ENCODE peak calls at places on chromosome 17, in seven cellular contexts. Q is WTC11, K is ecto neural progenitor cell, I is thyroid gland, P is fibroblast of villous mesenchyme, F is HS-5, X is left ventricle myocardium superior. Z is an unnamed sample.

GRCh38 chr17:32490101-32490482 is 3.3 kb downstream of the CDK5R1 start:
- DNase-seq in K (no peak), X (no peak), P (no peak), F (no peak), Q (no peak), I (no peak), Z (peak)

GRCh38 chr17:81200695-81201580 is 21.8 kb downstream of the CEP131 start:
- DNase-seq in P (peak), K (no peak), X (no peak), I (peak), Q (no peak), F (no peak), Z (peak)

GRCh38 chr17:6248061-6248460 is 177.9 kb downstream of the WSCD1 start:
- DNase-seq in X (no peak), I (no peak), F (no peak), P (no peak), K (no peak), Q (no peak), Z (no peak)

GRCh38 chr17:79834575-79835469 is 4.4 kb downstream of the CBX4 start:
- DNase-seq in Q (peak), I (no peak), K (peak), F (no peak), P (no peak), X (no peak), Z (peak)

GRCh38 chr17:17883801-17884200 is 47.0 kb upstream of the SREBF1 start:
- DNase-seq in P (no peak), X (no peak), F (no peak), K (no peak), I (peak), Q (no peak), Z (no peak)

GRCh38 chr17:41777157-41777578 is 9.3 kb downstream of the JUP start:
- DNase-seq in X (peak), Q (peak), P (no peak), F (no peak), I (peak), K (no peak), Z (peak)

GRCh38 chr17:72404872-72405271 is 284.1 kb downstream of the SOX9 start:
- DNase-seq in X (no peak), F (no peak), Q (no peak), K (no peak), I (no peak), P (peak), Z (no peak)

GRCh38 chr17:62696726-62697490 is 69.4 kb downstream of the MRC2 start:
- DNase-seq in I (no peak), K (no peak), Q (no peak), F (no peak), P (no peak), X (no peak), Z (no peak)

GRCh38 chr17:31095239-31096105 is 695 bp downstream of the NF1 start:
- DNase-seq in P (peak), Q (peak), X (peak), I (peak), F (no peak), K (peak), Z (peak)

GRCh38 chr17:8747731-8748130 is 3.1 kb upstream of the CCDC42 start:
- DNase-seq in X (no peak), Q (no peak), I (no peak), K (no peak), P (no peak), F (no peak), Z (no peak)

GRCh38 chr17:12729086-12729485 is 60.2 kb upstream of the ARHGAP44 start:
- DNase-seq in Q (no peak), P (peak), I (no peak), X (no peak), K (peak), F (no peak), Z (no peak)

GRCh38 chr17:47117386-47117785 is 71.7 kb downstream of the CDC27 start:
- DNase-seq in F (no peak), Q (no peak), X (no peak), K (no peak), I (no peak), P (no peak), Z (no peak)

GRCh38 chr17:27977751-27978688 is 64.5 kb upstream of the NLK start:
- DNase-seq in Q (no peak), P (no peak), X (no peak), F (no peak), K (no peak), I (no peak), Z (no peak)

GRCh38 chr17:31631759-31632158 is 227.3 kb downstream of the COPRS start:
- DNase-seq in P (peak), K (no peak), Q (no peak), X (no peak), F (no peak), I (no peak), Z (no peak)

GRCh38 chr17:35892091-35892637 is 12.0 kb upstream of the CCL5 start:
- DNase-seq in F (no peak), X (no peak), I (no peak), Q (no peak), P (peak), K (no peak), Z (no peak)

GRCh38 chr17:64039106-64039400 is 18.6 kb upstream of the ICAM2 start:
- DNase-seq in I (no peak), P (no peak), X (no peak), K (no peak), Q (no peak), F (no peak), Z (no peak)

GRCh38 chr17:48497103-48497502 is 33.7 kb downstream of the HOXB1 start:
- DNase-seq in Q (no peak), K (no peak), P (peak), F (no peak), I (no peak), X (no peak), Z (no peak)

GRCh38 chr17:13118311-13118710 is 100.5 kb upstream of the ELAC2 start:
- DNase-seq in I (no peak), Q (no peak), P (no peak), F (no peak), K (no peak), X (no peak), Z (no peak)

GRCh38 chr17:647340-648197 is 67.1 kb downstream of the VPS53 start:
- DNase-seq in P (no peak), X (no peak), F (no peak), Q (no peak), K (peak), I (no peak), Z (no peak)

GRCh38 chr17:75822119-75822799 is 21.9 kb downstream of the UNC13D start:
- DNase-seq in Q (no peak), F (no peak), P (no peak), K (no peak), X (peak), I (peak), Z (no peak)

GRCh38 chr17:49101054-49101534 is 31.5 kb upstream of the B4GALNT2 start:
- DNase-seq in K (no peak), X (no peak), I (no peak), F (no peak), P (peak), Q (no peak), Z (no peak)

GRCh38 chr17:11944587-11944986 is 52.7 kb downstream of the ZNF18 start:
- DNase-seq in F (peak), X (no peak), K (no peak), I (no peak), Q (no peak), P (peak), Z (no peak)

GRCh38 chr17:5128905-5129535 is 13.2 kb downstream of the USP6 start:
- DNase-seq in Q (no peak), K (no peak), X (peak), P (no peak), F (no peak), I (no peak), Z (no peak)

GRCh38 chr17:11608396-11608795 is 10.1 kb downstream of the DNAH9 start:
- DNase-seq in K (no peak), X (peak), F (no peak), I (peak), Q (no peak), P (peak), Z (no peak)

GRCh38 chr17:59600169-59600568 is 19.5 kb upstream of the CLTC start:
- DNase-seq in F (no peak), P (no peak), Q (no peak), X (no peak), K (no peak), I (no peak), Z (no peak)

GRCh38 chr17:2982854-2983636 is 80.4 kb downstream of the OR1D5 start:
- DNase-seq in Q (no peak), X (peak), K (peak), I (no peak), P (peak), F (peak), Z (no peak)

GRCh38 chr17:66491665-66492064 is 189.3 kb downstream of the PRKCA start:
- DNase-seq in I (no peak), K (no peak), F (no peak), Q (no peak), P (no peak), X (no peak), Z (no peak)

GRCh38 chr17:45666046-45666600 is 118.0 kb upstream of the CRHR1 start:
- DNase-seq in F (no peak), K (no peak), P (no peak), I (no peak), X (no peak), Q (peak), Z (no peak)

GRCh38 chr17:80036715-80037477 is 454 bp downstream of the CCDC40 start:
- DNase-seq in F (no peak), X (peak), K (peak), Q (peak), P (peak), I (no peak), Z (peak)

GRCh38 chr17:57968456-57968855 is 13.2 kb upstream of the CUEDC1 start:
- DNase-seq in F (no peak), I (no peak), K (peak), P (no peak), X (no peak), Q (no peak), Z (no peak)

GRCh38 chr17:39607851-39608130 is at the start of gene NEUROD2:
- DNase-seq in P (no peak), F (no peak), Q (no peak), I (no peak), K (peak), X (no peak), Z (no peak)

GRCh38 chr17:4072487-4073157 is 70.2 kb downstream of the ZZEF1 start:
- DNase-seq in P (peak), X (no peak), I (no peak), K (no peak), F (no peak), Q (no peak), Z (no peak)

GRCh38 chr17:72561266-72561665 is 440.4 kb downstream of the SOX9 start:
- DNase-seq in P (no peak), K (no peak), F (no peak), X (no peak), Q (no peak), I (no peak), Z (no peak)

GRCh38 chr17:43477832-43478634 is 5.7 kb upstream of the DHX8 start:
- DNase-seq in F (no peak), I (no peak), X (no peak), K (no peak), P (no peak), Q (no peak), Z (peak)

GRCh38 chr17:67289174-67289876 is 44.3 kb upstream of the HELZ start:
- DNase-seq in I (peak), K (no peak), X (peak), F (no peak), P (peak), Q (no peak), Z (peak)

GRCh38 chr17:41645371-41646063 is 21.1 kb upstream of the KRT17 start:
- DNase-seq in X (no peak), K (no peak), Q (no peak), P (peak), F (no peak), I (no peak), Z (no peak)

GRCh38 chr17:82598256-82599011 is 49.8 kb downstream of the WDR45B start:
- DNase-seq in F (no peak), X (peak), P (peak), K (no peak), I (no peak), Q (no peak), Z (no peak)

Z was measured in glutamatergic neuron.